ENCODE peak calls at places on chromosomes 4 and X, in six cellular contexts. L is stomach, R is ELF-1, M is transverse colon, D is neuronal stem cell, S is stromal cell of bone marrow. V is an unnamed sample.

GRCh38 chr4:797066-797465 is 28.9 kb downstream of the CPLX1 start:
- DNase-seq in L (no peak), R (no peak), M (no peak), D (no peak), S (no peak), V (no peak)

GRCh38 chr4:185296665-185297460 is 87.5 kb downstream of the SNX25 start:
- DNase-seq in L (no peak), R (no peak), M (no peak), D (no peak), S (no peak), V (no peak)

GRCh38 chr4:4320528-4320927 is 30.5 kb downstream of the ZBTB49 start:
- DNase-seq in L (no peak), R (no peak), M (no peak), D (no peak), S (no peak), V (no peak)

GRCh38 chr4:185210102-185210981 is 944 bp downstream of the SNX25 start:
- DNase-seq in L (peak), R (peak), M (peak), D (peak), S (no peak), V (peak)

GRCh38 chr4:144968606-144969005 is 129.4 kb downstream of the ANAPC10 start:
- DNase-seq in L (no peak), R (peak), M (no peak), D (no peak), S (no peak), V (no peak)

GRCh38 chr4:128565565-128566186 is 243.8 kb upstream of the JADE1 start:
- DNase-seq in L (peak), R (peak), M (peak), D (peak), S (no peak), V (peak)

GRCh38 chr4:39097290-39097689 is 35.3 kb downstream of the KLHL5 start:
- DNase-seq in L (no peak), R (no peak), M (no peak), D (no peak), S (no peak), V (no peak)

GRCh38 chr4:3304831-3305609 is 12.2 kb downstream of the RGS12 start:
- DNase-seq in L (no peak), R (no peak), M (no peak), D (no peak), S (no peak), V (peak)

GRCh38 chrX:38494239-38494823 is 67.0 kb upstream of the TSPAN7 start:
- DNase-seq in L (no peak), R (no peak), M (no peak), D (no peak), S (no peak), V (no peak)

GRCh38 chr4:20487852-20488251 is 212.4 kb upstream of the PACRGL start:
- DNase-seq in L (no peak), R (no peak), M (no peak), D (no peak), S (no peak), V (no peak)

GRCh38 chrX:42783456-42783855 is 5.5 kb upstream of the PPP1R2C start:
- DNase-seq in L (no peak), R (no peak), M (no peak), D (no peak), S (peak), V (no peak)

GRCh38 chr4:145618210-145618911 is 824 bp upstream of the MMAA start:
- DNase-seq in L (no peak), R (no peak), M (peak), D (no peak), S (no peak), V (no peak)

GRCh38 chr4:170167678-170168077 is 77.9 kb upstream of the AADAT start:
- DNase-seq in L (no peak), R (no peak), M (no peak), D (no peak), S (no peak), V (no peak)

GRCh38 chrX:7131621-7132020 is 15.9 kb upstream of the STS start:
- DNase-seq in L (peak), R (no peak), M (peak), D (no peak), S (no peak), V (no peak)

GRCh38 chr4:140243345-140243753 is 89.4 kb upstream of the MAML3 start:
- DNase-seq in L (peak), R (peak), M (peak), D (no peak), S (no peak), V (no peak)